ENCODE peak calls at places on chromosomes 6 and 20, in six cellular contexts. O is skeletal muscle cell, F is sigmoid colon, B is A549, S is OCI-LY7, M is mammary epithelial cell. E is an unnamed sample.

GRCh38 chr6:160054271-160054670 is 67.3 kb upstream of the SLC22A1 start:
- DNase-seq in O (no peak), F (no peak), B (no peak), S (no peak), M (no peak), E (peak)

GRCh38 chr6:109524129-109524528 is 41.1 kb upstream of the ZBTB24 start:
- DNase-seq in O (no peak), F (no peak), B (no peak), S (no peak), M (no peak), E (no peak)

GRCh38 chr6:118993803-118994231 is 58.9 kb upstream of the MCM9 start:
- DNase-seq in O (no peak), F (no peak), B (no peak), S (no peak), M (no peak), E (no peak)

GRCh38 chr20:57698867-57699275 is 10.9 kb downstream of the PMEPA1 start:
- DNase-seq in O (no peak), F (no peak), B (peak), S (no peak), M (peak), E (no peak)

GRCh38 chr6:111805511-111806181 is 67.6 kb downstream of the FYN start:
- DNase-seq in O (peak), F (no peak), B (no peak), S (peak), M (peak), E (no peak)

GRCh38 chr20:62652051-62652893 is 10.0 kb downstream of the SLCO4A1 start:
- DNase-seq in O (peak), F (peak), B (peak), S (peak), M (peak), E (no peak)

GRCh38 chr20:32448306-32449056 is 90.3 kb downstream of the ASXL1 start:
- DNase-seq in O (no peak), F (peak), B (no peak), S (no peak), M (no peak), E (no peak)

GRCh38 chr6:120230008-120230407 is 880.4 kb upstream of the MAN1A1 start:
- DNase-seq in O (no peak), F (no peak), B (no peak), S (peak), M (no peak), E (no peak)

GRCh38 chr6:49497308-49497707 is 2.4 kb upstream of the GLYATL3 start:
- DNase-seq in O (no peak), F (no peak), B (no peak), S (no peak), M (no peak), E (no peak)

GRCh38 chr6:119346914-119347313 is 2.6 kb downstream of the MAN1A1 start:
- DNase-seq in O (no peak), F (no peak), B (no peak), S (no peak), M (no peak), E (no peak)

DNA sequence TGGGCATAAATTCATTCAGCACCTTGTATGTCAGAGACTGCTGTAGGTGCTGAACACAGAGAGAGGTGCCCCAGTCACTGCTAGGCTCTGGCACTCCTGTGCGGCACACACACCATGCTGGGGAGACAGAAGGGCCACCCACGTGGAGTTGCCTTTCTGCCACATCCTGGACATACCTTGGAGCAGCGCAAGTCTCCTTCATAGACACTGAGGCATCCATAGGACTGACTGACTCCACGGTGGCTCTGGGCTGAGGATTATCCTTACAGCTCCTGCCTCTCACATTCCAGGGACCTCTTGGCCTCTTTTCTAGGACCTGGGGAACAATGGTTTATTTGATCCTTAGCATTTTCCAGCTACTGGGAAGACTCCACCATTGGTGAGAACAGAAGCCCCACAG is 26.0 kb upstream of the SLC22A23 start:
- DNase-seq in O (no peak), F (no peak), B (no peak), S (no peak), M (no peak), E (no peak)
- H3K4me3 ChIP-seq in O (no peak), F (no peak), B (no peak), S (no peak), M (no peak), E (no peak)

DNA sequence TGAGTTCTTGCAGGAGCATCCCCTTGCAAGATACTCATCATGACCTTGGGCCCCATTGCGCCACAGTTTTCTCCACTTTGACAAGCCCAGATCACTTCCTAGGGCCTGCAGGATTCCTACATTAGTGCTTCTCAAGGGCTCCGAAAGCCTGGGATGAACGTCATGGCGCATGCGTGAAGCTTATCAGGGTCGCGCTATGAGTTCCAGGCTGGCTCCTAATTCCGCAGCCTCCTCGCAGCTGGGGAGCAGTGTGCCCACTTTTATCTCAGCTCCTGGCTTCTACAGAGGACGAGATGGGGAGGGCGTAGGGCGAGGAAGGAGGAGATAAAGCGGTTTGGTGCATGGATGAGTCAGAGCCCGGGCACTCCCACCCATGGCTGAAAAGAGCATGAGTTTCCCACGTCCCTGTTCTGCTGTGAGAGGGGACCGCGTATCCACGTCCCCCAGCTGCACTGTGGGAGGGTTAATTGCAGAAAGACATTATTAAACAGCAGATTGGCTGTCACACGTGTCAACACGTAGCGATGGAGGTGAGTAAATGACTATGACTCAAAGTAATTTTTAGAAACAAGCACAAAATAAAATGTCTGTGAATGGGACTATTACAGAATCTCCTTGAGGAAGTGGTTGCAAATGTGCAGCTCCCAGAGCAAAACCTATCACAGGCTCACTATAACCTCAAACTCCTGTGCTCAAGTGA is 72.9 kb upstream of the DSP start:
- DNase-seq in O (peak), F (no peak), B (peak), S (no peak), M (peak), E (peak)
- H3K4me3 ChIP-seq in O (no peak), F (no peak), B (peak), S (no peak), M (no peak), E (peak)

GRCh38 chr6:39929733-39930461 is 4.4 kb downstream of the MOCS1 start:
- DNase-seq in O (peak), F (no peak), B (no peak), S (no peak), M (no peak), E (no peak)
- H3K4me3 ChIP-seq in O (no peak), F (no peak), B (no peak), S (no peak), M (no peak), E (peak)

GRCh38 chr20:34558320-34559202 is at the start of gene MAP1LC3A:
- DNase-seq in O (peak), F (peak), B (peak), S (no peak), M (peak), E (no peak)
- H3K4me3 ChIP-seq in O (peak), F (peak), B (peak), S (no peak), M (peak), E (no peak)

GRCh38 chr20:10447028-10447427 is 11.9 kb downstream of the SLX4IP start:
- DNase-seq in O (no peak), F (no peak), B (peak), S (peak), M (peak), E (peak)
- H3K4me3 ChIP-seq in O (no peak), F (no peak), B (no peak), S (peak), M (no peak), E (peak)

DNA sequence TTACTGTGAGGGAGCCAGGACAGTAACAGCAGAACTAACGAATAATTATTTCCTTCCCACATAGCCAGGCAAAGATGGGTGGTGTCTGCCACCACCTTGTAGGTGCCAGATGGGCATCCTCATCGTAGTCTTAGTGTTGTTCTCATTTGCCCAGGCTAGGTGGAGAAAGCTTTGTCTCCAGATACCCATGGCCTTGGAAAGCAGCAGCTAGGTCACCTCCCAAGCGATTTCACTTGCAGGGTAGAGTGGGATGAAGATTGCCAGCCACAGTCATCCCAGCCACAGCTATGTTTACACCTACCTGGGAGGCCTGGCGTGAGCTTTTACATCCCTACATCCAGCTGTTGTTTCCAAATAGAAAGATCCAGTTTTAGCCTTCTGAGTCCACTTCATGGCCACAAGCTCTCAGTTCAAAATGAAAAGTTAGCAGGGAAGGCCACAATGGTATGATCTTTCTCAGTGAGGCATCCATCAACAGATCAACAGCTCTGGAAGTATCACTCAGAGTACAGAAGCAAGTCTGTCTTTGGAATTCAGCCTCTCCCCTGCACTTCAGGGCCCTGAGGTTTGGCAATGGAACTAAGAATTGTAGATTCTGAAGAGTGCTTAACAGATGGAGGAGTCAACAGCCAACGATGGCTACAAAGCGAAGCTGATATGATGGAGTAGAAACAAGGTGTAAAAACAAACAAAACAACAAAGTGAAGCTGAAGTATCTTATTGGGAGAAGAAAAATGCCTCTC is 11.0 kb upstream of the SNRPC start:
- DNase-seq in O (no peak), F (no peak), B (no peak), S (no peak), M (no peak), E (no peak)
- H3K4me3 ChIP-seq in O (no peak), F (no peak), B (no peak), S (no peak), M (no peak), E (no peak)

GRCh38 chr6:31610891-31611425 is 4.1 kb upstream of the AIF1 start:
- DNase-seq in O (no peak), F (no peak), B (no peak), S (no peak), M (no peak), E (no peak)

GRCh38 chr6:31615748-31616147 is 714 bp downstream of the AIF1 start:
- DNase-seq in O (no peak), F (no peak), B (no peak), S (peak), M (no peak), E (peak)

GRCh38 chr6:31617010-31617409 is 2.0 kb downstream of the AIF1 start:
- DNase-seq in O (no peak), F (no peak), B (no peak), S (no peak), M (peak), E (no peak)

GRCh38 chr6:31614674-31615578 is at the start of gene AIF1:
- DNase-seq in O (no peak), F (no peak), B (no peak), S (no peak), M (no peak), E (no peak)

DNA sequence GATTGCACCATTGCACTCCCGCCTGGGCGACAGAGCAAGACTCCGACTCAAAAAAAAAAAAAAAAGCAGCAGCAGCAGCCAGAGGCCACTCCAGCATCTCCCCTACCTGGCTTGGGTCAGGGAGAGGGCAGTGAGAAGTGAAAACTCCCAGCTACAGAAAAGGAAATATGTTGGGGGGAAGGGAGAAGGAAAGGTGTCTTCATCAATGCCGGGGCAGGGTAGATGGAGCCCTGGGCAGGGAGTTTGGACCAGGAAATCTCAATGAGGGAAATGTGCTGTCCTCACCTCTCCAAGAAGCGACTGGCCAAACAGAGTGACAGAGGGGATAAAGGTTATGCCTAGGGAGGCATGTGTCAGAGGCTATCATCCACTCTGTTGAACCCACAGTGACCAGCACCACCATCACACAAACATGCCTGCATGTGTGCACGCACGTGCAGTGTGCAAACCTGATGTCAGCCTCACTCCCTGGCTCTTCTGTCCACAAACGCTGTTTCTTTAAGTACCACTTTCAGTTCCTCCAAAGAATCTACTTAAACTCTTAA is 887 bp upstream of the AIF1 start:
- DNase-seq in O (no peak), F (no peak), B (no peak), S (no peak), M (no peak), E (no peak)
- H3K4me3 ChIP-seq in O (no peak), F (no peak), B (no peak), S (no peak), M (no peak), E (no peak)

DNA sequence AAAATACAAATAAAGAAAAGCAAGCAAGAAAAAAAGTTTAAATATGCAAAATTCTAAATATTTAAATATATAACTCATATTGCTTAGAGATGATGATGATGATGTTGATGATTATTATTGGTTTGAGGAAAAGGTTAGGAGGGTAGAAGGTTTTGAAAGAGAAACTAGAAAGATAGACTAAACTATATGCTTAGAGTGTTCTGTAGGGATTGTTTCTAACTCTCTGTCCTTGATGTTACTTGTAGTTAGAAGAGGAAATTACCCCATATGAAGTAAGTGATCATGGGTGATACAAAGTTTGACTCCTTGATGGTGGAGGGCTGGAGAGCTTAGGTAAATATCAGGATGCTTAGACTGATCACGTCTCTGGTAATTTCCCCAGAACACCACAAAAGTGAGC is 159.5 kb downstream of the MEI4 start:
- DNase-seq in O (no peak), F (no peak), B (no peak), S (no peak), M (no peak), E (no peak)
- H3K4me3 ChIP-seq in O (no peak), F (no peak), B (no peak), S (no peak), M (no peak), E (no peak)

GRCh38 chr6:30152910-30153309 is 8.1 kb downstream of the TRIM10 start:
- DNase-seq in O (no peak), F (no peak), B (no peak), S (no peak), M (no peak), E (no peak)
- H3K4me3 ChIP-seq in O (no peak), F (no peak), B (no peak), S (no peak), M (no peak), E (no peak)

E was measured in Jurkat, Clone E6-1.